ENCODE peak calls at places on chromosomes 5 and 9, in ten cellular contexts. I is heart left ventricle, Z is prostate gland, A is right lobe of liver, E is A549, S is stomach, G is breast epithelium, D is spleen, F is uterus, M is body of pancreas. T is an unnamed sample. For H3K4me1, the result is how much of the 10 kb centered on the place peaks cover.

GRCh38 chr9:115524467-115525059 is 406.6 kb upstream of the TNC start:
- DNase-seq in F (peak), I (no peak), M (peak), E (peak), A (no peak), Z (peak), G (no peak), S (no peak), D (no peak), T (no peak)

GRCh38 chr9:109143881-109144562 is 23.0 kb downstream of the FRRS1L start:
- DNase-seq in Z (no peak), I (no peak), F (no peak), D (no peak), E (peak), S (no peak), A (no peak), M (no peak), G (no peak), T (peak)

GRCh38 chr5:104513621-104514020 is 951.0 kb upstream of the NUDT12 start:
- DNase-seq in M (no peak), S (no peak), G (no peak), Z (no peak), D (no peak), F (no peak), E (no peak), A (no peak), I (no peak), T (no peak)

GRCh38 chr5:1510631-1511030 is 13.1 kb downstream of the LPCAT1 start:
- DNase-seq in A (peak), D (peak), S (no peak), M (peak), Z (no peak), G (peak), I (peak), F (peak), E (no peak), T (no peak)

GRCh38 chr5:100667021-100667671 is 132.0 kb downstream of the FAM174A start:
- DNase-seq in A (no peak), M (no peak), F (no peak), E (no peak), G (no peak), Z (no peak), D (no peak), I (no peak), S (no peak), T (no peak)

GRCh38 chr5:167916706-167917105 is 374.7 kb upstream of the WWC1 start:
- DNase-seq in M (peak), S (no peak), I (peak), G (no peak), A (no peak), E (no peak), Z (no peak), F (no peak), D (no peak), T (no peak)

GRCh38 chr5:112634796-112635195 is 102.9 kb upstream of the APC start:
- DNase-seq in A (no peak), G (no peak), M (no peak), Z (no peak), S (no peak), F (no peak), I (no peak), D (no peak), E (no peak), T (no peak)

GRCh38 chr5:125190232-125191051 is 444.0 kb upstream of the ZNF608 start:
- DNase-seq in D (no peak), I (no peak), A (no peak), S (no peak), F (no peak), M (no peak), G (no peak), E (no peak), Z (no peak), T (no peak)

GRCh38 chr5:172561151-172561550 is 79.9 kb upstream of the NEURL1B start:
- DNase-seq in D (no peak), S (no peak), A (no peak), I (no peak), E (no peak), Z (no peak), G (no peak), M (no peak), F (no peak), T (no peak)

DNA sequence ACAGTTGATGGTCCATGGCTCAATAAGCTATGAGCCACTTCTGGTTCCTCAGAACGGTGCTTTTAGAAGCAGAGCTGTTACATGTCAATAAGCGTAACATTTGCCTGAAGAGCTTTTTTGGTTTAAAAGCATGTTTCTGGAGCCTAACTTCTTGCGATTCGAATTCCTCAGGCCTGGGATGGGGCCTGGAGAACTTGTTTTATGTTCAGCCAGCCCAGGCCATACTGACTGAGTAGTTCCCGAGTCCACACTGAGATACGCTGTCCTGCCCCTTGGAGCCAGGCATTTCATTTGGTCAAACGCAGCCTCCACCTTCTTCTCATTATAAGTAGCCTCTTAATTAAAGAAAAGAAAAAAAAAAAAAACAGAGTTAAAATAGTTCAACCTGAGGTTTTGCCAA is 260.6 kb upstream of the ANKRD55 start:
- DNase-seq in Z (no peak), M (no peak), S (no peak), F (no peak), G (no peak), D (no peak), E (no peak), A (no peak), I (no peak), T (no peak)
- H3K4me1 ChIP-seq in Z (under half), M (under half), S (under half), F (under half), G (under half), D (under half), E (under half), A (under half), I (under half), T (under half)

DNA sequence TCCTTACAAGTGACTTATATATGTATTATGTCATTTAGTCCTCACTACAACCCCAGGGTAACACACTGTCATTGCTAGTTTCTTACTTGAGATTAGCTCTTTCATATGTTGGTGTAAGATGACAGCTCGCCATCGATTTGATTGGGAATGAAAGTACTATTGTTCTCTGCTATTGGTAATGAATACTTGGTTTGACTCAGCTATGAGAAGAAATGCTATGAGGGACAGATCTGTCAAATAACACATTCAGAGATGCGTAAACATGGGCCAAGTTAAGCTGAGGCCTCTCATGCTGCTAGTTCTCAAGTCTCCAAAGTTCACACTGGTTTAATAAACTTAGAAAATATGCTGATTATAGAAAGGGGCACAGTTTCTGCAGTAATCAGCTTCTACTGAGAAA is 142.7 kb downstream of the SGCD start:
- DNase-seq in Z (no peak), A (no peak), I (no peak), D (no peak), E (no peak), S (no peak), G (no peak), M (no peak), F (no peak), T (no peak)
- TF ChIP-seq POLR2A in Z (no peak), A (no peak), I (no peak), D (no peak), E (no peak), S (no peak), G (no peak), M (no peak), F (no peak), T (no peak)

GRCh38 chr5:37005252-37005651 is 128.7 kb downstream of the NIPBL start:
- DNase-seq in D (no peak), Z (no peak), S (no peak), G (no peak), M (no peak), I (no peak), A (no peak), F (no peak), E (no peak), T (no peak)

GRCh38 chr5:37002176-37002751 is 125.7 kb downstream of the NIPBL start:
- DNase-seq in F (no peak), Z (no peak), A (peak), S (no peak), M (no peak), E (no peak), D (no peak), G (no peak), I (no peak), T (no peak)

GRCh38 chr5:37005946-37006540 is 129.5 kb downstream of the NIPBL start:
- DNase-seq in M (no peak), E (peak), I (no peak), S (no peak), G (no peak), A (no peak), Z (no peak), F (no peak), D (no peak), T (no peak)
- H3K4me1 ChIP-seq in M (under half), E (under half), I (under half), S (under half), G (under half), A (under half), Z (under half), F (under half), D (under half), T (under half)

GRCh38 chr5:150519978-150520377 is 12.0 kb downstream of the NDST1 start:
- DNase-seq in S (no peak), D (no peak), E (no peak), G (no peak), M (no peak), A (no peak), Z (no peak), F (no peak), I (no peak), T (no peak)

GRCh38 chr5:150516011-150516410 is 8.1 kb downstream of the NDST1 start:
- DNase-seq in A (no peak), S (peak), F (no peak), M (peak), E (no peak), I (peak), G (no peak), Z (no peak), D (no peak), T (no peak)

GRCh38 chr5:150515446-150515845 is 7.5 kb downstream of the NDST1 start:
- DNase-seq in D (no peak), A (no peak), Z (no peak), I (no peak), F (peak), S (no peak), G (no peak), M (peak), E (no peak), T (no peak)

GRCh38 chr5:150519560-150519945 is 11.6 kb downstream of the NDST1 start:
- DNase-seq in A (no peak), Z (no peak), F (no peak), G (no peak), I (no peak), D (no peak), S (no peak), E (no peak), M (no peak), T (no peak)

GRCh38 chr5:150517272-150518152 is 9.6 kb downstream of the NDST1 start:
- DNase-seq in A (peak), E (peak), M (peak), S (peak), G (no peak), D (no peak), F (peak), I (peak), Z (no peak), T (no peak)
- TF ChIP-seq POLR2A in A (no peak), E (no peak), M (no peak), S (no peak), G (no peak), D (no peak), F (no peak), I (no peak), Z (no peak), T (no peak)

GRCh38 chr9:130034570-130034969 is 8.4 kb downstream of the FNBP1 start:
- DNase-seq in E (no peak), I (no peak), G (no peak), Z (no peak), S (no peak), A (no peak), M (no peak), D (no peak), F (no peak), T (no peak)
- H3K4me1 ChIP-seq in E (under half), I (under half), G (under half), Z (under half), S (under half), A (under half), M (under half), D (half or more), F (under half), T (half or more)

GRCh38 chr5:77128411-77129061 is 41.5 kb upstream of the ZBED3 start:
- DNase-seq in Z (no peak), S (no peak), A (no peak), I (no peak), F (no peak), E (no peak), M (no peak), D (no peak), G (no peak), T (no peak)

GRCh38 chr5:77129386-77129785 is 42.3 kb upstream of the ZBED3 start:
- DNase-seq in A (no peak), I (no peak), Z (peak), E (peak), G (no peak), S (no peak), D (no peak), M (peak), F (peak), T (no peak)

GRCh38 chr5:77138981-77139380 is 51.9 kb upstream of the ZBED3 start:
- DNase-seq in E (no peak), F (peak), Z (peak), A (no peak), I (no peak), M (peak), S (no peak), G (no peak), D (no peak), T (no peak)

GRCh38 chr5:77133061-77133758 is 46.1 kb upstream of the ZBED3 start:
- DNase-seq in E (peak), I (peak), M (peak), D (no peak), G (peak), S (peak), Z (peak), F (peak), A (peak), T (no peak)
- TF ChIP-seq POLR2A in E (no peak), I (no peak), M (no peak), D (no peak), G (no peak), S (no peak), Z (no peak), F (no peak), A (no peak), T (no peak)

GRCh38 chr9:34204011-34204635 is 25.3 kb downstream of the UBAP1 start:
- DNase-seq in A (no peak), M (no peak), Z (no peak), G (no peak), D (no peak), F (no peak), I (no peak), S (no peak), E (no peak), T (no peak)

GRCh38 chr9:34203275-34204010 is 24.6 kb downstream of the UBAP1 start:
- DNase-seq in I (no peak), D (no peak), S (no peak), E (no peak), Z (no peak), M (no peak), A (no peak), G (no peak), F (no peak), T (no peak)

GRCh38 chr9:34197756-34198711 is 19.2 kb downstream of the UBAP1 start:
- DNase-seq in S (peak), I (peak), M (peak), E (no peak), G (no peak), D (peak), F (no peak), A (peak), Z (no peak), T (no peak)

GRCh38 chr9:34197280-34197679 is 18.4 kb downstream of the UBAP1 start:
- DNase-seq in I (no peak), A (no peak), D (no peak), E (no peak), Z (no peak), F (no peak), M (no peak), S (no peak), G (no peak), T (no peak)

GRCh38 chr9:34200092-34200491 is 21.2 kb downstream of the UBAP1 start:
- DNase-seq in E (no peak), G (no peak), A (no peak), D (no peak), Z (no peak), S (no peak), I (no peak), M (no peak), F (no peak), T (no peak)
- H3K4me1 ChIP-seq in E (under half), G (under half), A (under half), D (under half), Z (under half), S (under half), I (under half), M (under half), F (under half), T (under half)